ENCODE peak calls at places on chromosomes 5 and 9, in five cellular contexts. One of them, this sample, is unnamed.

GRCh38 chr5:153896701-153897100 is 142.0 kb downstream of the FAM114A2 start:
- DNase-seq in H54: no peak
- DNase-seq in stomach: no peak
- DNase-seq in GM12891: peak
- DNase-seq in esophagus squamous epithelium: no peak
- DNase-seq in this sample: no peak

GRCh38 chr5:93044860-93045666 is 536.0 kb downstream of the NR2F1-AS1 start:
- DNase-seq in H54: no peak
- DNase-seq in stomach: no peak
- DNase-seq in GM12891: no peak
- DNase-seq in esophagus squamous epithelium: no peak
- DNase-seq in this sample: no peak

GRCh38 chr9:127318651-127319167 is 54.1 kb downstream of the GARNL3 start:
- DNase-seq in H54: peak
- DNase-seq in stomach: no peak
- DNase-seq in GM12891: no peak
- DNase-seq in esophagus squamous epithelium: no peak
- DNase-seq in this sample: no peak

GRCh38 chr5:150209020-150209635 is 19.3 kb downstream of the SLC6A7 start:
- DNase-seq in H54: peak
- DNase-seq in stomach: no peak
- DNase-seq in GM12891: no peak
- DNase-seq in esophagus squamous epithelium: no peak
- DNase-seq in this sample: no peak

GRCh38 chr9:110217656-110218099 is 9.7 kb upstream of the C9orf152 start:
- DNase-seq in H54: no peak
- DNase-seq in stomach: no peak
- DNase-seq in GM12891: no peak
- DNase-seq in esophagus squamous epithelium: no peak
- DNase-seq in this sample: no peak

GRCh38 chr5:160434022-160434531 is 12.4 kb downstream of the PTTG1 start:
- DNase-seq in H54: no peak
- DNase-seq in stomach: no peak
- DNase-seq in GM12891: no peak
- DNase-seq in esophagus squamous epithelium: no peak
- DNase-seq in this sample: no peak

GRCh38 chr9:136496181-136496580 is 13.3 kb upstream of the SEC16A start:
- DNase-seq in H54: no peak
- DNase-seq in stomach: no peak
- DNase-seq in GM12891: no peak
- DNase-seq in esophagus squamous epithelium: no peak
- DNase-seq in this sample: no peak

GRCh38 chr9:97906236-97906831 is 16.0 kb downstream of the TRMO start:
- DNase-seq in H54: no peak
- DNase-seq in stomach: no peak
- DNase-seq in GM12891: no peak
- DNase-seq in esophagus squamous epithelium: no peak
- DNase-seq in this sample: no peak

GRCh38 chr5:110925398-110925797 is 146.1 kb upstream of the TSLP start:
- DNase-seq in H54: no peak
- DNase-seq in stomach: no peak
- DNase-seq in GM12891: no peak
- DNase-seq in esophagus squamous epithelium: no peak
- DNase-seq in this sample: no peak

GRCh38 chr5:88890070-88890781 is 7.2 kb upstream of the MEF2C start:
- DNase-seq in H54: no peak
- DNase-seq in stomach: no peak
- DNase-seq in GM12891: no peak
- DNase-seq in esophagus squamous epithelium: no peak
- DNase-seq in this sample: no peak

GRCh38 chr5:11251242-11251641 is 490.2 kb upstream of the DAP start:
- DNase-seq in H54: no peak
- DNase-seq in stomach: no peak
- DNase-seq in GM12891: no peak
- DNase-seq in esophagus squamous epithelium: no peak
- DNase-seq in this sample: no peak

GRCh38 chr9:83677596-83677995 is 30.2 kb downstream of the UBQLN1 start:
- DNase-seq in H54: no peak
- DNase-seq in stomach: no peak
- DNase-seq in GM12891: no peak
- DNase-seq in esophagus squamous epithelium: no peak
- DNase-seq in this sample: no peak

GRCh38 chr9:91273853-91274552 is 87.7 kb downstream of the AUH start:
- DNase-seq in H54: peak
- DNase-seq in stomach: no peak
- DNase-seq in GM12891: no peak
- DNase-seq in esophagus squamous epithelium: no peak
- DNase-seq in this sample: no peak

GRCh38 chr9:132878695-132879064 is at the start of gene SPACA9:
- DNase-seq in H54: peak
- DNase-seq in stomach: peak
- DNase-seq in GM12891: peak
- DNase-seq in esophagus squamous epithelium: no peak
- DNase-seq in this sample: no peak

GRCh38 chr5:80654391-80655230 is at the start of the genes DHFR and MSH3:
- DNase-seq in H54: peak
- DNase-seq in stomach: peak
- DNase-seq in GM12891: peak
- DNase-seq in esophagus squamous epithelium: peak
- DNase-seq in this sample: no peak
- TF ChIP-seq POLR2A in H54: peak
- TF ChIP-seq POLR2A in stomach: no peak
- TF ChIP-seq POLR2A in GM12891: peak
- TF ChIP-seq POLR2A in esophagus squamous epithelium: no peak
- TF ChIP-seq POLR2A in this sample: no peak

DNA sequence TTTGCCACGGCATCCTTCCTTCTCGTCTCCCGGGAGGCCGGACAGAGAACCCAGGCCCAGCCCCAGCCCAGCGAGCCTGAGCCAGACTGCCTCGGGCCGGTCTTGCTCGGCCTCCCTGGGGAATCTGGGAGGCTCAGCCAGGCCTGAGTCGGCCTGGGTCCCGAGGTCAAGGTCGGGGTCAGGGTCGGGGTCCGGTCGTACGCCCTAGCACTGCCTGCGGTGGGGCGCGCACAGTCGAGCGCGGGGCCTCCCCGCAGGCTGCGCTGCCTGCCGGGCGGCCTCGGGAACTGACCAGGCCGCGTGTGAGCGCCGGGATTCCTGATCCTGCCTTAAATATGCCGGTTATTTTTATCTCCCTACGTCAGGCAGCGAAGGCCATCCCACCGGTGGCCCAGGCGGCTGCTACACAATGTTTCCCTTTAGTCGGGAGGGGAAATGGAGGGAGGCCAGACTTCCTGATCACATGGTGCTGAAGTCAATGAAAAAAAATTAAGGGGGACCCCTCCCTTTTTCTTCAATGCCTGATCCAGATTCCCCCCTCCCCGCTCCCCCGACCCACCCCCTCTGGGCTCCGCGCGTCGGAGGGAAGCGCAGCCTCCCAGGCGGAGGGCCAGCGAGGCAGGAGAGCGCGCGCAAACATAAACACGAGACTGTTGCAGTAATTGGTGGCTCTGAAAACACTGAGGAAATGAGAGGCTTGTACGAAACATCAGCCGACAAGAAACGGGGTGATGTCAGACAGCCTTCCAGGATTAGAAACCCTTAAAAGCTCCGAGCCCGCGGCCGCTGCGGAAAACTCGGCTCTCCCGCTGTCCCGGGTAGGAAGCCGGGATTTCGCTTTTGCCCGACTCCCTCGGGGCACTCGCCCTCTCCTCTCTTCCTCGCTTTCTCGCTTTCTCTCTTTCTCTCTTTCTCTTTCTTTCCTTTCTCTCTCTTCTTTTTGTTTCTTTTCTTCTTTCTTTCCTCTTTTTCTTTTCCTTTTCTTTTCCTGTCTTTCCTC is 148.2 kb upstream of the KLF4 start:
- DNase-seq in H54: peak
- DNase-seq in stomach: peak
- DNase-seq in GM12891: no peak
- DNase-seq in esophagus squamous epithelium: peak
- DNase-seq in this sample: no peak
- TF ChIP-seq POLR2A in H54: peak
- TF ChIP-seq POLR2A in stomach: peak
- TF ChIP-seq POLR2A in GM12891: no peak
- TF ChIP-seq POLR2A in esophagus squamous epithelium: no peak
- TF ChIP-seq POLR2A in this sample: peak

DNA sequence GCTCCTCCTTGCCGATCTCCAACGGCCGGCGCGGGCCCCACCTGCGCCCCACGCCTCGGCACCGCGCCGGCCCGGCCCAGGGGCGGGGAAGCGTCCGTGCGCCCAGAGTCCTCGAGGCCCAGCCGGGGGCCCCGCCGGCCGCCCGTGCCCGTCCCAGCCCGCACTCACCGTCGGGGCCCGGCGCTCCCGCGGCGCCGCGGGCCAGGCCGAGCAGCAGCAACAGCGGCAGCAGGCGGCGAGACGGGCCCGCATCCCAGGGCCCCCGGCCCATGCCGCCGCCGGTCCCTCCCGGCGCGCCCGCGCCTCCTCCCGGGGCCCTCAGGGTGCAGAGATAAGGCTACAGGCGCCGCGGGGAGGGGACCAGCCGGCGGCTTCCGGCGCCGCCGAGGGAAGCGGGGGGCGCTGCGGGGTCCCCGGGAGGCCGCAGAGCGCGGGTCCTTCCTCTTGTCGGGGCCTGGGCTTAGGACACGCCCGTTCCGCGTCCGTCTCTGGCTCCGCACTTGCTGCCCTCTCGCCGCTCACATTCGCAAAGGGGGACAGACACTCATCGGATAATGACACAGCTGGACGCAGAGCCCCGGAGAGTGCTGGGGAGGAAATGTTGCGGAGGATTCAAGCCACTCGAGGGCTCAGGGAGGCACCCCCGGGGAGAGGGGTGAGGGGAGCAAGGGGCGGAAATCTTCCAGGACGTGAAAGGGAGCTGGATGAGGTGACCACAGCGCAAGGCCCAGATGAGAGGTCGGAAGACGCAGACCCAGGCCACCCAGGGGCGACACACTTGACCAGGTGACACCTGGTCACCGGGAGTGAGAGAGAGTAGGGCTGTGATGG is at the start of gene SUSD1:
- DNase-seq in H54: peak
- DNase-seq in stomach: peak
- DNase-seq in GM12891: peak
- DNase-seq in esophagus squamous epithelium: no peak
- DNase-seq in this sample: no peak
- TF ChIP-seq POLR2A in H54: no peak
- TF ChIP-seq POLR2A in stomach: no peak
- TF ChIP-seq POLR2A in GM12891: no peak
- TF ChIP-seq POLR2A in esophagus squamous epithelium: no peak
- TF ChIP-seq POLR2A in this sample: no peak

GRCh38 chr5:43066231-43066798 is 26.2 kb upstream of the ANXA2R start:
- DNase-seq in H54: no peak
- DNase-seq in stomach: peak
- DNase-seq in GM12891: peak
- DNase-seq in esophagus squamous epithelium: no peak
- DNase-seq in this sample: no peak
- TF ChIP-seq POLR2A in H54: peak
- TF ChIP-seq POLR2A in stomach: no peak
- TF ChIP-seq POLR2A in GM12891: no peak
- TF ChIP-seq POLR2A in esophagus squamous epithelium: no peak
- TF ChIP-seq POLR2A in this sample: peak

This sample was measured in vagina.